ENCODE peak calls at places on chromosomes 16 and 17, in nine cellular contexts. One of them, this sample, is unnamed.
A peak's percentile ranks its signal among the peaks of the same experiment; 100 is the strongest.

GRCh38 chr17:60840456-60840855 is 162.8 kb downstream of the BCAS3 start:
- DNase-seq in heart right ventricle: no peak
- DNase-seq in CD8-positive, alpha-beta T cell: no peak
- DNase-seq in right lobe of liver: no peak
- DNase-seq in mucosa of descending colon: no peak
- DNase-seq in left ventricle myocardium inferior: no peak
- DNase-seq in adrenal gland: no peak
- DNase-seq in colonic mucosa: no peak
- DNase-seq in HepG2: no peak
- DNase-seq in this sample: no peak

GRCh38 chr17:11221196-11221595 is 19.8 kb upstream of the SHISA6 start:
- DNase-seq in adrenal gland: no peak
- DNase-seq in heart right ventricle: no peak
- DNase-seq in colonic mucosa: no peak
- DNase-seq in HepG2: no peak
- DNase-seq in right lobe of liver: no peak
- DNase-seq in left ventricle myocardium inferior: no peak
- DNase-seq in mucosa of descending colon: no peak
- DNase-seq in CD8-positive, alpha-beta T cell: no peak
- DNase-seq in this sample: no peak

GRCh38 chr17:62179525-62180161 is 114.6 kb upstream of the MED13 start:
- DNase-seq in right lobe of liver: no peak
- DNase-seq in heart right ventricle: no peak
- DNase-seq in HepG2: peak; percentile 52
- DNase-seq in colonic mucosa: peak; percentile 48
- DNase-seq in mucosa of descending colon: peak; percentile 51
- DNase-seq in left ventricle myocardium inferior: no peak
- DNase-seq in CD8-positive, alpha-beta T cell: no peak
- DNase-seq in adrenal gland: no peak
- DNase-seq in this sample: no peak

GRCh38 chr16:47213761-47214440 is 70.2 kb upstream of the NETO2 start:
- DNase-seq in mucosa of descending colon: no peak
- DNase-seq in colonic mucosa: no peak
- DNase-seq in HepG2: no peak
- DNase-seq in adrenal gland: no peak
- DNase-seq in left ventricle myocardium inferior: no peak
- DNase-seq in heart right ventricle: no peak
- DNase-seq in right lobe of liver: no peak
- DNase-seq in CD8-positive, alpha-beta T cell: no peak
- DNase-seq in this sample: no peak

GRCh38 chr17:76641501-76641900 is 2.1 kb downstream of the ST6GALNAC1 start:
- DNase-seq in adrenal gland: no peak
- DNase-seq in heart right ventricle: no peak
- DNase-seq in mucosa of descending colon: peak; percentile 42
- DNase-seq in right lobe of liver: no peak
- DNase-seq in HepG2: peak; percentile 71
- DNase-seq in CD8-positive, alpha-beta T cell: no peak
- DNase-seq in colonic mucosa: peak; percentile 63
- DNase-seq in left ventricle myocardium inferior: no peak
- DNase-seq in this sample: no peak

GRCh38 chr16:80997139-80997798 is 9.4 kb downstream of the CMC2 start:
- DNase-seq in right lobe of liver: no peak
- DNase-seq in colonic mucosa: no peak
- DNase-seq in left ventricle myocardium inferior: no peak
- DNase-seq in CD8-positive, alpha-beta T cell: no peak
- DNase-seq in adrenal gland: no peak
- DNase-seq in HepG2: peak; percentile 83
- DNase-seq in heart right ventricle: no peak
- DNase-seq in mucosa of descending colon: no peak
- DNase-seq in this sample: no peak

GRCh38 chr16:27430923-27431484 is 29.0 kb downstream of the IL21R start:
- DNase-seq in heart right ventricle: no peak
- DNase-seq in left ventricle myocardium inferior: no peak
- DNase-seq in colonic mucosa: peak; percentile 15
- DNase-seq in mucosa of descending colon: no peak
- DNase-seq in CD8-positive, alpha-beta T cell: peak; percentile 12
- DNase-seq in adrenal gland: no peak
- DNase-seq in right lobe of liver: no peak
- DNase-seq in HepG2: no peak
- DNase-seq in this sample: no peak

GRCh38 chr17:74846621-74847020 is 13.1 kb downstream of the GRIN2C start:
- DNase-seq in CD8-positive, alpha-beta T cell: no peak
- DNase-seq in right lobe of liver: no peak
- DNase-seq in adrenal gland: no peak
- DNase-seq in HepG2: no peak
- DNase-seq in left ventricle myocardium inferior: no peak
- DNase-seq in heart right ventricle: no peak
- DNase-seq in mucosa of descending colon: no peak
- DNase-seq in colonic mucosa: no peak
- DNase-seq in this sample: no peak

GRCh38 chr16:54194008-54194731 is 92.4 kb downstream of the IRX3 start:
- DNase-seq in CD8-positive, alpha-beta T cell: no peak
- DNase-seq in left ventricle myocardium inferior: peak; percentile 91
- DNase-seq in right lobe of liver: peak; percentile 57
- DNase-seq in heart right ventricle: peak; percentile 91
- DNase-seq in mucosa of descending colon: peak; percentile 20
- DNase-seq in HepG2: no peak
- DNase-seq in colonic mucosa: peak; percentile 44
- DNase-seq in adrenal gland: peak; percentile 24
- DNase-seq in this sample: no peak

GRCh38 chr16:66171578-66171977 is 194.9 kb upstream of the CDH5 start:
- DNase-seq in right lobe of liver: no peak
- DNase-seq in HepG2: no peak
- DNase-seq in colonic mucosa: no peak
- DNase-seq in CD8-positive, alpha-beta T cell: no peak
- DNase-seq in left ventricle myocardium inferior: no peak
- DNase-seq in mucosa of descending colon: no peak
- DNase-seq in heart right ventricle: no peak
- DNase-seq in adrenal gland: no peak
- DNase-seq in this sample: no peak

GRCh38 chr17:62807812-62808575 is at the start of gene MARCHF10:
- DNase-seq in adrenal gland: peak; percentile 28
- DNase-seq in HepG2: no peak
- DNase-seq in right lobe of liver: no peak
- DNase-seq in left ventricle myocardium inferior: no peak
- DNase-seq in CD8-positive, alpha-beta T cell: peak; percentile 16
- DNase-seq in colonic mucosa: peak; percentile 40
- DNase-seq in heart right ventricle: no peak
- DNase-seq in mucosa of descending colon: peak; percentile 11
- DNase-seq in this sample: no peak

GRCh38 chr17:33674685-33675084 is 381.6 kb upstream of the ASIC2 start:
- DNase-seq in left ventricle myocardium inferior: peak; percentile 51
- DNase-seq in mucosa of descending colon: peak; percentile 75
- DNase-seq in CD8-positive, alpha-beta T cell: peak; percentile 11
- DNase-seq in heart right ventricle: peak; percentile 40
- DNase-seq in colonic mucosa: peak; percentile 50
- DNase-seq in HepG2: peak; percentile 41
- DNase-seq in right lobe of liver: no peak
- DNase-seq in adrenal gland: peak; percentile 51
- DNase-seq in this sample: no peak

GRCh38 chr17:3603119-3603869 is 5.9 kb downstream of the TRPV1 start:
- DNase-seq in left ventricle myocardium inferior: no peak
- DNase-seq in adrenal gland: no peak
- DNase-seq in right lobe of liver: no peak
- DNase-seq in CD8-positive, alpha-beta T cell: no peak
- DNase-seq in heart right ventricle: no peak
- DNase-seq in mucosa of descending colon: no peak
- DNase-seq in colonic mucosa: no peak
- DNase-seq in HepG2: no peak
- DNase-seq in this sample: no peak

DNA sequence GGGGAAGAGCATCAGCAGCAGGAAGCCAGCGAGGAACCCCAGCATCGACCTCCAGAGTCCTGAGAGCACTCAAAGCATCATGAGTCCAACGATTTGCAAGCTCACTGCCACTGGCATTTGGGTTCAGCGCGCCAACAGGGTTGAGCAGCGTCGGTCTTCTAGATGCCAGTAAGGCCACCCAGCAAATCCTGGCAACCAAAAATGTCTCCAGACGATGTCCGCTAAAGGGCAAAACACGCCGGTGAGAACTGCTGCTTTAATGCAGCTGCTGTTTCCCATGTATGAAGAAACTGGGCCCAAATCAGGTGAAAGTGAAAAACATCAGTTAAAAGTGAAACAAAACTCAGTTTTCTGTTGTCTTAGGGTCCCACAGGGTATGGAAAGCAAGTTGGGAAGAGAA is 70.2 kb downstream of the ANKRD11 start:
- DNase-seq in HepG2: no peak
- DNase-seq in colonic mucosa: no peak
- DNase-seq in mucosa of descending colon: no peak
- DNase-seq in CD8-positive, alpha-beta T cell: no peak
- DNase-seq in left ventricle myocardium inferior: no peak
- DNase-seq in adrenal gland: no peak
- DNase-seq in right lobe of liver: no peak
- DNase-seq in heart right ventricle: no peak
- DNase-seq in this sample: no peak
- H3K4me1 ChIP-seq in HepG2: peaks cover 86% of the 10 kb centered on the region
- H3K4me1 ChIP-seq in colonic mucosa: peaks cover 9% of the 10 kb centered on the region
- H3K4me1 ChIP-seq in mucosa of descending colon: peaks cover 26% of the 10 kb centered on the region
- H3K4me1 ChIP-seq in CD8-positive, alpha-beta T cell: peaks cover 80% of the 10 kb centered on the region
- H3K4me1 ChIP-seq in left ventricle myocardium inferior: peaks cover 87% of the 10 kb centered on the region
- H3K4me1 ChIP-seq in adrenal gland: peaks cover 52% of the 10 kb centered on the region
- H3K4me1 ChIP-seq in right lobe of liver: peaks cover 54% of the 10 kb centered on the region
- H3K4me1 ChIP-seq in heart right ventricle: peaks cover 41% of the 10 kb centered on the region
- H3K4me1 ChIP-seq in this sample: peaks cover 54% of the 10 kb centered on the region

DNA sequence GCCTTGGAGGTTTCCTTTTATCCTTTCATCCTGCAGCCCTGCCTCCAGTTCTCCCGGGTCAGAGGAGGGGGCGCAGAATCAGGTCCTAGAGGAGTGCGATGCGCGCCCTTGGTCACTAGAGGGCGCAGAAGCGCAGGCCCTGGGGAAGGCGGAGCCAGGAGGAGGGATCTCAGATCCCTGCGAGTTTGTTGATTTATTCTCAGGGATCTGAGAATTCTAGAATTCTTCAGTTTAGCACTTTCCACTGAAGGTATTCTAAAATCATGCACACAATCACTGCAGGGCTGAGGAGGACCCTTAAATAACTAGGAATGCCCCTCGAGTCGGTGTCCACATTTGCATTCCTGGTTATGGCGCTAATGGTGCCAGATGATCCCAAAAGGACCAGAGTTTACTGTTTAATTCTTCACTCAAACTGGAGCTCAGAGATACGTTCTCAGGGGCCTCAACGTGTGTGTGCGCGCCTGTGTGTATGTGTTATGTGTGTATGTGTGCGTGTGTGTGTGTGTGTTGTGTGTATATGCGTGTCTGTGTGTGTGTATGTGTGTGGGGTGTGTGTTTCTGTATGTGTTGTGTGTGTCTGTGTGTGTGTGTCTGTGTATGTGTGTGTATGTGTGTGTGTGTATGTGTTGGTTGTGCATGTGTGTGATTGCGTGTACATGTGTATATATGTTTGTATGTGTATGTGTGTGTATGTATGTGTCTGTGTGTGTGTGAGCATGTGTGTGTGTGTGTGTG is 6.9 kb upstream of the ELAC2 start:
- DNase-seq in HepG2: peak; percentile 55
- DNase-seq in adrenal gland: peak; percentile 48
- DNase-seq in right lobe of liver: peak; percentile 66
- DNase-seq in colonic mucosa: peak; percentile 60
- DNase-seq in left ventricle myocardium inferior: peak; percentile 50
- DNase-seq in heart right ventricle: peak; percentile 62
- DNase-seq in CD8-positive, alpha-beta T cell: peak; percentile 63
- DNase-seq in mucosa of descending colon: peak; percentile 65
- DNase-seq in this sample: no peak
- TF ChIP-seq CTCF in HepG2: peak; percentile 90
- TF ChIP-seq CTCF in adrenal gland: peak; percentile 93
- TF ChIP-seq CTCF in right lobe of liver: peak; percentile 95
- TF ChIP-seq CTCF in colonic mucosa: peak; percentile 95
- TF ChIP-seq CTCF in left ventricle myocardium inferior: peak; percentile 96
- TF ChIP-seq CTCF in heart right ventricle: peak; percentile 94
- TF ChIP-seq CTCF in CD8-positive, alpha-beta T cell: peak; percentile 97
- TF ChIP-seq CTCF in mucosa of descending colon: peak; percentile 92
- TF ChIP-seq CTCF in this sample: peak; percentile 49

GRCh38 chr16:1543085-1543896 is 9.8 kb downstream of the TMEM204 start:
- DNase-seq in CD8-positive, alpha-beta T cell: peak; percentile 42
- DNase-seq in adrenal gland: no peak
- DNase-seq in left ventricle myocardium inferior: peak; percentile 78
- DNase-seq in HepG2: peak; percentile 39
- DNase-seq in colonic mucosa: peak; percentile 40
- DNase-seq in heart right ventricle: peak; percentile 81
- DNase-seq in mucosa of descending colon: peak; percentile 47
- DNase-seq in right lobe of liver: peak; percentile 71
- DNase-seq in this sample: no peak

GRCh38 chr16:1540556-1540855 is 7.0 kb downstream of the TMEM204 start:
- DNase-seq in right lobe of liver: no peak
- DNase-seq in colonic mucosa: no peak
- DNase-seq in adrenal gland: no peak
- DNase-seq in left ventricle myocardium inferior: no peak
- DNase-seq in HepG2: no peak
- DNase-seq in heart right ventricle: no peak
- DNase-seq in mucosa of descending colon: no peak
- DNase-seq in CD8-positive, alpha-beta T cell: no peak
- DNase-seq in this sample: no peak

GRCh38 chr16:1542533-1542932 is 9.1 kb downstream of the TMEM204 start:
- DNase-seq in HepG2: no peak
- DNase-seq in adrenal gland: no peak
- DNase-seq in colonic mucosa: no peak
- DNase-seq in CD8-positive, alpha-beta T cell: no peak
- DNase-seq in right lobe of liver: no peak
- DNase-seq in left ventricle myocardium inferior: no peak
- DNase-seq in mucosa of descending colon: no peak
- DNase-seq in heart right ventricle: no peak
- DNase-seq in this sample: no peak

GRCh38 chr16:1541293-1542165 is 8.1 kb downstream of the TMEM204 start:
- DNase-seq in heart right ventricle: no peak
- DNase-seq in HepG2: no peak
- DNase-seq in mucosa of descending colon: no peak
- DNase-seq in colonic mucosa: no peak
- DNase-seq in left ventricle myocardium inferior: no peak
- DNase-seq in CD8-positive, alpha-beta T cell: no peak
- DNase-seq in adrenal gland: no peak
- DNase-seq in right lobe of liver: peak; percentile 51
- DNase-seq in this sample: no peak

DNA sequence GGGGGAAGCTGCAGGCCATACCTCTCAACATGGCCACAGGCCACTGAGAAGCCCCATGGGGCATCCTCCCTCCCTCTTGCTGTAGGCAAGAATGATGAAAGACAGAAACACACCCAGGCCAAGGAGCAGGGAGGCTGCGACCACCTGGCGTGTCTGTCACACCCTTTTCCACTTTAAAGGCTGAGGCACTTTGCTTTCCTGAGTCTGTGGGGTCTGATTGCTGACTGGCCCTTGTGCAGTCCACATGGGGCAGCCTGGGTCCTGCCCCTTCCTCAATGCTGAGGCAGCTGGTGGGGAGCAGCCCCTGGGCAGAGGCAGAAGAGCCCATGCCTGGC is 8.7 kb downstream of the TMEM204 start:
- DNase-seq in CD8-positive, alpha-beta T cell: no peak
- DNase-seq in right lobe of liver: no peak
- DNase-seq in left ventricle myocardium inferior: no peak
- DNase-seq in adrenal gland: no peak
- DNase-seq in heart right ventricle: no peak
- DNase-seq in HepG2: no peak
- DNase-seq in colonic mucosa: no peak
- DNase-seq in mucosa of descending colon: no peak
- DNase-seq in this sample: no peak
- H3K4me1 ChIP-seq in CD8-positive, alpha-beta T cell: peaks cover 93% of the 10 kb centered on the region
- H3K4me1 ChIP-seq in right lobe of liver: no peaks in the 10 kb centered on the region
- H3K4me1 ChIP-seq in left ventricle myocardium inferior: peaks cover 100% of the 10 kb centered on the region
- H3K4me1 ChIP-seq in adrenal gland: peaks cover 72% of the 10 kb centered on the region
- H3K4me1 ChIP-seq in heart right ventricle: peaks cover 98% of the 10 kb centered on the region
- H3K4me1 ChIP-seq in HepG2: peaks cover 26% of the 10 kb centered on the region
- H3K4me1 ChIP-seq in colonic mucosa: peaks cover 5% of the 10 kb centered on the region
- H3K4me1 ChIP-seq in mucosa of descending colon: peaks cover 2% of the 10 kb centered on the region
- H3K4me1 ChIP-seq in this sample: peaks cover 74% of the 10 kb centered on the region

GRCh38 chr17:73754886-73755285 is 110.6 kb upstream of the SDK2 start:
- DNase-seq in colonic mucosa: no peak
- DNase-seq in left ventricle myocardium inferior: no peak
- DNase-seq in right lobe of liver: no peak
- DNase-seq in CD8-positive, alpha-beta T cell: no peak
- DNase-seq in adrenal gland: no peak
- DNase-seq in heart right ventricle: no peak
- DNase-seq in mucosa of descending colon: no peak
- DNase-seq in HepG2: no peak
- DNase-seq in this sample: no peak
- TF ChIP-seq CTCF in colonic mucosa: no peak
- TF ChIP-seq CTCF in left ventricle myocardium inferior: no peak
- TF ChIP-seq CTCF in right lobe of liver: no peak
- TF ChIP-seq CTCF in CD8-positive, alpha-beta T cell: no peak
- TF ChIP-seq CTCF in adrenal gland: no peak
- TF ChIP-seq CTCF in heart right ventricle: no peak
- TF ChIP-seq CTCF in mucosa of descending colon: no peak
- TF ChIP-seq CTCF in HepG2: no peak
- TF ChIP-seq CTCF in this sample: no peak

This sample was measured in vagina.